ENCODE peak calls at places on chromosomes 3 and 15, in five cellular contexts. P is H1, A is pancreas, C is tibial nerve, L is esophagus muscularis mucosa. N is an unnamed sample.

GRCh38 chr3:64104691-64105101 is 81.4 kb upstream of the PSMD6 start:
- DNase-seq in P (no peak), A (no peak), C (no peak), L (no peak), N (no peak)

GRCh38 chr3:38579551-38580449 is 69.7 kb downstream of the SCN5A start:
- DNase-seq in P (no peak), A (no peak), C (no peak), L (peak; percentile 78), N (no peak)

GRCh38 chr3:189776163-189776824 is 145.1 kb downstream of the TP63 start:
- DNase-seq in P (no peak), A (no peak), C (no peak), L (no peak), N (no peak)

GRCh38 chr15:67098768-67099282 is 33.4 kb downstream of the SMAD3 start:
- DNase-seq in P (no peak), A (no peak), C (no peak), L (no peak), N (no peak)

GRCh38 chr3:105611304-105612192 is 244.8 kb downstream of the ALCAM start:
- DNase-seq in P (no peak), A (peak; percentile 42), C (no peak), L (no peak), N (no peak)

GRCh38 chr3:141228385-141228784 is 3.2 kb upstream of the PXYLP1 start:
- DNase-seq in P (peak; percentile 10), A (no peak), C (no peak), L (no peak), N (no peak)

GRCh38 chr3:102238362-102238761 is 196.5 kb upstream of the ZPLD1 start:
- DNase-seq in P (no peak), A (no peak), C (no peak), L (no peak), N (no peak)

GRCh38 chr3:19254784-19255338 is 106.6 kb downstream of the KCNH8 start:
- DNase-seq in P (no peak), A (no peak), C (no peak), L (no peak), N (no peak)

GRCh38 chr3:53865732-53866499 is 16.0 kb downstream of the ACTR8 start:
- DNase-seq in P (no peak), A (no peak), C (no peak), L (no peak), N (no peak)
- H3K36me3 ChIP-seq in P (peaks cover 50% of the 10 kb centered on the region), A (peaks cover 14% of the 10 kb centered on the region), C (peaks cover 8% of the 10 kb centered on the region), L (peaks cover 93% of the 10 kb centered on the region), N (peaks cover 9% of the 10 kb centered on the region)

GRCh38 chr3:72763751-72764440 is 84.3 kb downstream of the SHQ1 start:
- DNase-seq in P (no peak), A (no peak), C (no peak), L (no peak), N (no peak)
- H3K27ac ChIP-seq in P (no peak overlapping the region), A (no peak overlapping the region), C (no peak overlapping the region), L (no peak overlapping the region), N (no peak overlapping the region)

GRCh38 chr3:133699467-133699866 is 37.7 kb upstream of the TOPBP1 start:
- DNase-seq in P (no peak), A (no peak), C (no peak), L (peak; percentile 75), N (no peak)
- H3K4me1 ChIP-seq in P (no peaks in the 10 kb centered on the region), A (no peaks in the 10 kb centered on the region), C (no peaks in the 10 kb centered on the region), L (no peaks in the 10 kb centered on the region), N (no peaks in the 10 kb centered on the region)

DNA sequence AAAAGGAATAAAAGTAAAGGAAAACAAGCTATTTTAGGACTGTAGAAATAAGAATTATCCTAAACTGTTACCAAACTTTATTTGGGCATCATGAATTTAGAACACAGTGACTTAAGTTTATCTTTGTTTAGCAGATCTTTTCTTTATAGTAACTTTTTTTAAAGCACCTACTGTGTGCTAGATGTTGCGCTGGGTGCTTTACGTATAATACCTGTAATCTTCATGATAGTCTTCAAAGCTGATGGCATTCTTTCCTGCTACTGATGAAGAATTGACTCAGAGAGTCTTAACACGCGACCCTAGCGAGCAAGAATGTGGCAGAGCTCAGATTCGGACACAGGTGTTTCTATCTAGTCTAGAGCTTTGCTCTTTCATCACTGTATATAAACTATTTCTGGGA is 53.9 kb downstream of the CHD2 start:
- DNase-seq in P (no peak), A (no peak), C (no peak), L (no peak), N (no peak)
- H3K36me3 ChIP-seq in P (peaks cover 99% of the 10 kb centered on the region), A (peaks cover 30% of the 10 kb centered on the region), C (peaks cover 14% of the 10 kb centered on the region), L (peaks cover 72% of the 10 kb centered on the region), N (peaks cover 72% of the 10 kb centered on the region)

N was measured in CD8-positive, alpha-beta T cell.